ENCODE peak calls at places on chromosomes 1 and 21, in eight cellular contexts. J, T, P, K, S, Y, L and M are unnamed samples.

GRCh38 chr1:93522721-93523120 is 74.8 kb downstream of the FNBP1L start:
- DNase-seq in J (no peak), T (no peak), P (no peak), K (no peak), S (no peak), Y (no peak), L (no peak), M (no peak)

GRCh38 chr1:200535605-200536004 is 84.9 kb downstream of the KIF14 start:
- DNase-seq in J (no peak), T (no peak), P (no peak), K (no peak), S (no peak), Y (no peak), L (no peak), M (no peak)

GRCh38 chr1:61563611-61564010 is 161.3 kb downstream of the TM2D1 start:
- DNase-seq in J (no peak), T (no peak), P (no peak), K (no peak), S (no peak), Y (no peak), L (no peak), M (no peak)

GRCh38 chr1:1614954-1615255 is 395 bp upstream of the MIB2 start:
- DNase-seq in J (no peak), T (no peak), P (no peak), K (no peak), S (no peak), Y (no peak), L (no peak), M (no peak)

GRCh38 chr1:31007462-31007991 is 58.0 kb downstream of the PUM1 start:
- DNase-seq in J (no peak), T (no peak), P (no peak), K (no peak), S (peak; percentile 70), Y (peak; percentile 49), L (no peak), M (no peak)

GRCh38 chr21:21851205-21851604 is 853.0 kb downstream of the NCAM2 start:
- DNase-seq in J (no peak), T (no peak), P (no peak), K (no peak), S (no peak), Y (no peak), L (no peak), M (no peak)

GRCh38 chr1:161069731-161070270 is at the start of gene ARHGAP30:
- DNase-seq in J (peak; percentile 87), T (no peak), P (peak; percentile 65), K (peak; percentile 60), S (no peak), Y (no peak), L (no peak), M (peak; percentile 67)

GRCh38 chr21:42674351-42674940 is 21.0 kb downstream of the PDE9A start:
- DNase-seq in J (peak; percentile 80), T (peak; percentile 36), P (peak; percentile 30), K (peak; percentile 72), S (no peak), Y (peak; percentile 21), L (no peak), M (peak; percentile 59)

GRCh38 chr1:58732087-58732486 is 32.2 kb upstream of the MYSM1 start:
- DNase-seq in J (no peak), T (no peak), P (no peak), K (no peak), S (no peak), Y (no peak), L (no peak), M (no peak)